ENCODE peak calls at places on chromosomes 2 and 18, in eight cellular contexts. One of them, this sample, is unnamed.

GRCh38 chr2:201129044-201129505 is 13.1 kb downstream of the CFLAR start:
- DNase-seq in mesendoderm: no peak
- DNase-seq in right lobe of liver: no peak
- DNase-seq in stomach: peak
- DNase-seq in GM23338: no peak
- DNase-seq in colonic mucosa: peak
- DNase-seq in CD8-positive, alpha-beta memory T cell: no peak
- DNase-seq in Karpas-422: no peak
- DNase-seq in this sample: peak

GRCh38 chr2:143802871-143803650 is 673.8 kb downstream of the ARHGAP15 start:
- DNase-seq in right lobe of liver: no peak
- DNase-seq in colonic mucosa: no peak
- DNase-seq in CD8-positive, alpha-beta memory T cell: no peak
- DNase-seq in stomach: no peak
- DNase-seq in mesendoderm: no peak
- DNase-seq in Karpas-422: no peak
- DNase-seq in GM23338: no peak
- DNase-seq in this sample: no peak

GRCh38 chr18:33746261-33746660 is 168.2 kb downstream of the ASXL3 start:
- DNase-seq in colonic mucosa: no peak
- DNase-seq in GM23338: no peak
- DNase-seq in CD8-positive, alpha-beta memory T cell: no peak
- DNase-seq in stomach: no peak
- DNase-seq in Karpas-422: no peak
- DNase-seq in mesendoderm: no peak
- DNase-seq in right lobe of liver: no peak
- DNase-seq in this sample: no peak

GRCh38 chr18:79516441-79516931 is 120.8 kb downstream of the NFATC1 start:
- DNase-seq in colonic mucosa: peak
- DNase-seq in GM23338: no peak
- DNase-seq in Karpas-422: no peak
- DNase-seq in mesendoderm: no peak
- DNase-seq in stomach: no peak
- DNase-seq in right lobe of liver: no peak
- DNase-seq in CD8-positive, alpha-beta memory T cell: no peak
- DNase-seq in this sample: no peak

GRCh38 chr18:75691483-75691882 is 264.0 kb upstream of the SMIM21 start:
- DNase-seq in CD8-positive, alpha-beta memory T cell: no peak
- DNase-seq in stomach: no peak
- DNase-seq in Karpas-422: no peak
- DNase-seq in colonic mucosa: no peak
- DNase-seq in right lobe of liver: no peak
- DNase-seq in mesendoderm: peak
- DNase-seq in GM23338: peak
- DNase-seq in this sample: no peak

GRCh38 chr2:184646177-184646576 is 47.8 kb downstream of the ZNF804A start:
- DNase-seq in right lobe of liver: no peak
- DNase-seq in Karpas-422: peak
- DNase-seq in mesendoderm: no peak
- DNase-seq in colonic mucosa: no peak
- DNase-seq in stomach: no peak
- DNase-seq in CD8-positive, alpha-beta memory T cell: no peak
- DNase-seq in GM23338: no peak
- DNase-seq in this sample: peak

GRCh38 chr2:147082850-147083522 is 761.8 kb upstream of the ACVR2A start:
- DNase-seq in colonic mucosa: peak
- DNase-seq in mesendoderm: peak
- DNase-seq in right lobe of liver: no peak
- DNase-seq in Karpas-422: peak
- DNase-seq in stomach: peak
- DNase-seq in GM23338: peak
- DNase-seq in CD8-positive, alpha-beta memory T cell: peak
- DNase-seq in this sample: peak

GRCh38 chr2:218780851-218781690 is 876 bp upstream of the CYP27A1 start:
- DNase-seq in colonic mucosa: no peak
- DNase-seq in GM23338: no peak
- DNase-seq in CD8-positive, alpha-beta memory T cell: no peak
- DNase-seq in Karpas-422: no peak
- DNase-seq in stomach: no peak
- DNase-seq in mesendoderm: no peak
- DNase-seq in right lobe of liver: no peak
- DNase-seq in this sample: no peak

GRCh38 chr2:8851811-8852560 is 14.6 kb upstream of the KIDINS220 start:
- DNase-seq in GM23338: peak
- DNase-seq in colonic mucosa: no peak
- DNase-seq in Karpas-422: no peak
- DNase-seq in stomach: no peak
- DNase-seq in CD8-positive, alpha-beta memory T cell: no peak
- DNase-seq in right lobe of liver: no peak
- DNase-seq in mesendoderm: peak
- DNase-seq in this sample: no peak

GRCh38 chr18:49231541-49231940 is 228.9 kb downstream of the DYM start:
- DNase-seq in mesendoderm: no peak
- DNase-seq in CD8-positive, alpha-beta memory T cell: no peak
- DNase-seq in colonic mucosa: no peak
- DNase-seq in stomach: no peak
- DNase-seq in Karpas-422: no peak
- DNase-seq in GM23338: no peak
- DNase-seq in right lobe of liver: no peak
- DNase-seq in this sample: no peak

GRCh38 chr2:65256088-65256487 is 28.5 kb downstream of the ACTR2 start:
- DNase-seq in GM23338: peak
- DNase-seq in mesendoderm: no peak
- DNase-seq in CD8-positive, alpha-beta memory T cell: no peak
- DNase-seq in right lobe of liver: no peak
- DNase-seq in stomach: no peak
- DNase-seq in Karpas-422: no peak
- DNase-seq in colonic mucosa: no peak
- DNase-seq in this sample: no peak

GRCh38 chr2:140994856-140995255 is 1136.0 kb downstream of the LRP1B start:
- DNase-seq in stomach: no peak
- DNase-seq in Karpas-422: no peak
- DNase-seq in colonic mucosa: no peak
- DNase-seq in right lobe of liver: no peak
- DNase-seq in GM23338: no peak
- DNase-seq in CD8-positive, alpha-beta memory T cell: no peak
- DNase-seq in mesendoderm: no peak
- DNase-seq in this sample: no peak

GRCh38 chr2:217521820-217522219 is 481.0 kb downstream of the TNS1 start:
- DNase-seq in mesendoderm: no peak
- DNase-seq in right lobe of liver: no peak
- DNase-seq in stomach: no peak
- DNase-seq in Karpas-422: no peak
- DNase-seq in colonic mucosa: no peak
- DNase-seq in GM23338: no peak
- DNase-seq in CD8-positive, alpha-beta memory T cell: no peak
- DNase-seq in this sample: no peak

GRCh38 chr2:40213071-40213470 is 238.8 kb downstream of the SLC8A1 start:
- DNase-seq in right lobe of liver: no peak
- DNase-seq in Karpas-422: no peak
- DNase-seq in CD8-positive, alpha-beta memory T cell: no peak
- DNase-seq in stomach: no peak
- DNase-seq in colonic mucosa: no peak
- DNase-seq in mesendoderm: peak
- DNase-seq in GM23338: peak
- DNase-seq in this sample: peak

DNA sequence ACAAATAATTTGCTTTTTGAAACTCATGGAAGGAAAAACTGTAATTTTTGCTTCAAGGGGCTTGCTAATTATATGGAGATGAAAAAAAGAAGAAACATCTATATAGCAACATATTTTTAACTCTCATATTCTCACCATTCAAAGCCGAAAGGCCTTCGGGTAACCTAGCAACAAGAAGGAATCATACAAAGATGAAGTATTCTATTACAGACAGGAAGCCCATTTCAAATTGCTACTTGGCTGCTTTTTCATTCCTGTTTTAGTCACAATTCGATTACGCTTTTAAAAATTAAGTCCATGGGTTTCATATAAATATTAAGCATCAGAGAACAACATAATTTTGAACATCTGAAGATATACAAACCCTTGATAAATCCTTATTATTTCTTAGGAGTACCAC is 39.1 kb upstream of the RNU4ATAC start:
- DNase-seq in CD8-positive, alpha-beta memory T cell: no peak
- DNase-seq in GM23338: no peak
- DNase-seq in Karpas-422: no peak
- DNase-seq in mesendoderm: no peak
- DNase-seq in stomach: no peak
- DNase-seq in colonic mucosa: no peak
- DNase-seq in right lobe of liver: no peak
- DNase-seq in this sample: no peak
- H3K27ac ChIP-seq in CD8-positive, alpha-beta memory T cell: no peak
- H3K27ac ChIP-seq in GM23338: no peak
- H3K27ac ChIP-seq in Karpas-422: no peak
- H3K27ac ChIP-seq in mesendoderm: no peak
- H3K27ac ChIP-seq in stomach: no peak
- H3K27ac ChIP-seq in colonic mucosa: no peak
- H3K27ac ChIP-seq in right lobe of liver: no peak
- H3K27ac ChIP-seq in this sample: no peak

DNA sequence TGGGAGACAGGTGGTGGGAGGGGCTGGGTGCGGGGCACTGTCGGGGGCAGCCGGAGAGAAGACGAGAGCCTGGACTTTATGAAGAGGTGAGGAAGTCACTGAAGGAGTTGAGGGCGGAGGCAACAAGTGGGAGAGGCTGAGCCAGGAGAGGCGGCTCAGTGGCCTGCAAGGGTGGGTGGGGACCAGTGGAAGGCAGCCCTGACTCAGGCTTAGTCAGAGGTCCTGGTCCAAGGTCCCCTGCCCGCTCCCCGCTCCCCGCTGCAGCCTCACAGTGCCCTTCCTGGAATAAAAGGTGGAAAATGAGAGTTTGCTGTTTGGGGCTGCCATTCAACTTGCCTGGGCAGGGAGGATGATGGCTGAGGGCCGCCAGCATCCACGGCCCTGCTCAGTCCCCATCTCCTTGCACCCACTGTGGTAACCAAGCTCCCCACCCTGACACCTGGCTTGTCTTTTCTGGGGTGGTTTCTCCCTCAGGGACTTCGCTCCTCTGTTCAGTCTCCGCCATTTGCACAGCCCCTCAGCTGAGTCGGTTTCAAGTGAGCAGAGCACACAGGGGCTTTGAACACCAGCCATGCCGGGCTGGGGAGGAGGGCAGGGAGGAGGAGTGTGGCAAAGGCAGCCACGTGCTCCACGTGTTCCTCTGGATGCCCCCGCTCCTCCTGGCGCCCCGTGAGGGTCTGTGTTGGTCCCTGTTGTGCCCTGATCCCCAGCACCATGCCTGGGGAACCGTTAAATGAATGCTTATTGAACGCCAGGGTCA is 13.7 kb upstream of the RALB start:
- DNase-seq in right lobe of liver: no peak
- DNase-seq in GM23338: no peak
- DNase-seq in CD8-positive, alpha-beta memory T cell: no peak
- DNase-seq in mesendoderm: no peak
- DNase-seq in colonic mucosa: peak
- DNase-seq in Karpas-422: no peak
- DNase-seq in stomach: peak
- DNase-seq in this sample: peak
- H3K4me3 ChIP-seq in right lobe of liver: no peak
- H3K4me3 ChIP-seq in GM23338: no peak
- H3K4me3 ChIP-seq in CD8-positive, alpha-beta memory T cell: no peak
- H3K4me3 ChIP-seq in mesendoderm: no peak
- H3K4me3 ChIP-seq in colonic mucosa: no peak
- H3K4me3 ChIP-seq in Karpas-422: no peak
- H3K4me3 ChIP-seq in stomach: no peak
- H3K4me3 ChIP-seq in this sample: peak

GRCh38 chr2:109487871-109488655 is 125.7 kb downstream of the SEPTIN10 start:
- DNase-seq in mesendoderm: no peak
- DNase-seq in colonic mucosa: no peak
- DNase-seq in Karpas-422: no peak
- DNase-seq in right lobe of liver: no peak
- DNase-seq in GM23338: no peak
- DNase-seq in CD8-positive, alpha-beta memory T cell: no peak
- DNase-seq in stomach: no peak
- DNase-seq in this sample: no peak
- H3K27ac ChIP-seq in mesendoderm: no peak
- H3K27ac ChIP-seq in colonic mucosa: no peak
- H3K27ac ChIP-seq in Karpas-422: no peak
- H3K27ac ChIP-seq in right lobe of liver: no peak
- H3K27ac ChIP-seq in GM23338: no peak
- H3K27ac ChIP-seq in CD8-positive, alpha-beta memory T cell: no peak
- H3K27ac ChIP-seq in stomach: no peak
- H3K27ac ChIP-seq in this sample: peak

GRCh38 chr2:19868224-19868623 is 33.6 kb downstream of the TTC32 start:
- DNase-seq in GM23338: no peak
- DNase-seq in stomach: no peak
- DNase-seq in mesendoderm: no peak
- DNase-seq in Karpas-422: no peak
- DNase-seq in CD8-positive, alpha-beta memory T cell: no peak
- DNase-seq in right lobe of liver: no peak
- DNase-seq in colonic mucosa: no peak
- DNase-seq in this sample: no peak
- H3K4me3 ChIP-seq in GM23338: peak
- H3K4me3 ChIP-seq in stomach: peak
- H3K4me3 ChIP-seq in mesendoderm: no peak
- H3K4me3 ChIP-seq in Karpas-422: peak
- H3K4me3 ChIP-seq in CD8-positive, alpha-beta memory T cell: peak
- H3K4me3 ChIP-seq in right lobe of liver: no peak
- H3K4me3 ChIP-seq in colonic mucosa: peak
- H3K4me3 ChIP-seq in this sample: peak

DNA sequence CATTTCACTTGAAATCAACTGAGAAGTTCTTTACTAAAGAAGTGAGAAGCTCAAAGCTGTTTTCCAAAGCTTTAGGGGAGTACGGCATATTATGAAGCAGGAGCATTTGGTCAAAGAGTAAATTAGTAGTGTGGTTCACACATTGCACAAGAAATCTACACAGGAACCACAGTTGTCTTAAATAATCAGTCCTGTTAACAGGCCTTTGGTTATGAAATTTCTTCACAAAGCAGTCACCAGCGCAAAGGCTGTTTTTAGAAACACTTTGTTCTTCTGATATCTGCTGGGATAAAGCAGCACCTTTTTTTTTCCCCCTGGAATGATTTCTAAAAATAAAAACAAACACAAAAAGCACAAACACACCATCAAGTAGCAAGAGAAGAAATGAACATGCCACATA is 475.5 kb downstream of the TXNL1 start:
- DNase-seq in right lobe of liver: no peak
- DNase-seq in GM23338: no peak
- DNase-seq in CD8-positive, alpha-beta memory T cell: no peak
- DNase-seq in Karpas-422: no peak
- DNase-seq in stomach: no peak
- DNase-seq in colonic mucosa: no peak
- DNase-seq in mesendoderm: no peak
- DNase-seq in this sample: peak
- H3K27ac ChIP-seq in right lobe of liver: no peak
- H3K27ac ChIP-seq in GM23338: no peak
- H3K27ac ChIP-seq in CD8-positive, alpha-beta memory T cell: no peak
- H3K27ac ChIP-seq in Karpas-422: no peak
- H3K27ac ChIP-seq in stomach: peak
- H3K27ac ChIP-seq in colonic mucosa: no peak
- H3K27ac ChIP-seq in mesendoderm: no peak
- H3K27ac ChIP-seq in this sample: no peak

GRCh38 chr2:117858892-117859531 is 44.5 kb downstream of the DDX18 start:
- DNase-seq in CD8-positive, alpha-beta memory T cell: no peak
- DNase-seq in stomach: no peak
- DNase-seq in Karpas-422: no peak
- DNase-seq in mesendoderm: no peak
- DNase-seq in colonic mucosa: no peak
- DNase-seq in GM23338: peak
- DNase-seq in right lobe of liver: no peak
- DNase-seq in this sample: no peak
- H3K4me3 ChIP-seq in CD8-positive, alpha-beta memory T cell: no peak
- H3K4me3 ChIP-seq in stomach: no peak
- H3K4me3 ChIP-seq in Karpas-422: no peak
- H3K4me3 ChIP-seq in mesendoderm: no peak
- H3K4me3 ChIP-seq in colonic mucosa: no peak
- H3K4me3 ChIP-seq in GM23338: peak
- H3K4me3 ChIP-seq in right lobe of liver: no peak
- H3K4me3 ChIP-seq in this sample: no peak

GRCh38 chr18:52060612-52061259 is 279.3 kb upstream of the DCC start:
- DNase-seq in GM23338: peak
- DNase-seq in CD8-positive, alpha-beta memory T cell: no peak
- DNase-seq in Karpas-422: no peak
- DNase-seq in right lobe of liver: no peak
- DNase-seq in mesendoderm: no peak
- DNase-seq in stomach: no peak
- DNase-seq in colonic mucosa: no peak
- DNase-seq in this sample: no peak
- H3K27ac ChIP-seq in GM23338: peak
- H3K27ac ChIP-seq in CD8-positive, alpha-beta memory T cell: no peak
- H3K27ac ChIP-seq in Karpas-422: no peak
- H3K27ac ChIP-seq in right lobe of liver: no peak
- H3K27ac ChIP-seq in mesendoderm: no peak
- H3K27ac ChIP-seq in stomach: no peak
- H3K27ac ChIP-seq in colonic mucosa: no peak
- H3K27ac ChIP-seq in this sample: no peak